ENCODE peak calls at places on chromosomes 6 and 20, in seven cellular contexts. P is HepG2, A is HCT116, B is K562, H is GM12878, F is upper lobe of left lung, U is Panc1. D is an unnamed sample. For H3K9me3, the result is how much of the 10 kb centered on the place peaks cover.

GRCh38 chr20:11861479-11861878 is 56.2 kb upstream of the BTBD3 start:
- ATAC-seq in H (no peak), B (no peak), A (no peak), F (no peak), U (no peak), P (no peak), D (no peak)

GRCh38 chr6:117432273-117432672 is 6.5 kb upstream of the ROS1 start:
- ATAC-seq in U (no peak), F (no peak), A (no peak), H (no peak), P (no peak), B (no peak), D (no peak)

GRCh38 chr20:56522311-56522710 is 2.2 kb upstream of the FAM209A start:
- ATAC-seq in B (peak), H (no peak), A (no peak), U (peak), F (no peak), P (peak), D (no peak)

GRCh38 chr6:56863366-56863765 is 91.5 kb upstream of the BEND6 start:
- ATAC-seq in P (peak), F (no peak), H (peak), B (no peak), U (peak), A (peak), D (no peak)

GRCh38 chr6:50707191-50707590 is 6.1 kb upstream of the TFAP2D start:
- ATAC-seq in F (no peak), P (no peak), A (no peak), U (no peak), B (no peak), H (no peak), D (no peak)

GRCh38 chr6:50361641-50362331 is 312.1 kb upstream of the DEFB112 start:
- ATAC-seq in B (no peak), F (no peak), A (no peak), U (no peak), H (no peak), P (no peak), D (no peak)

GRCh38 chr6:51892750-51893149 is 194.7 kb downstream of the PKHD1 start:
- ATAC-seq in F (no peak), A (no peak), H (peak), B (no peak), U (no peak), P (no peak), D (no peak)

GRCh38 chr20:51412991-51413471 is 129.5 kb downstream of the NFATC2 start:
- ATAC-seq in H (no peak), P (peak), B (no peak), F (no peak), U (peak), A (no peak), D (peak)

GRCh38 chr6:132973556-132973993 is 159.2 kb downstream of the RPS12 start:
- ATAC-seq in H (no peak), U (no peak), P (no peak), B (no peak), F (no peak), A (no peak), D (no peak)

GRCh38 chr20:32062776-32063170 is 10.7 kb downstream of the HCK start:
- ATAC-seq in A (no peak), U (no peak), H (peak), P (no peak), F (peak), B (no peak), D (peak)

GRCh38 chr6:40359808-40360207 is 227.4 kb downstream of the LRFN2 start:
- ATAC-seq in P (no peak), U (no peak), H (no peak), A (no peak), B (no peak), F (peak), D (no peak)

GRCh38 chr6:79466222-79466834 is 70.9 kb downstream of the LCA5 start:
- ATAC-seq in B (no peak), H (peak), F (no peak), A (no peak), P (no peak), U (no peak), D (no peak)

GRCh38 chr6:134249412-134249758 is 68.5 kb downstream of the SGK1 start:
- ATAC-seq in P (peak), F (no peak), H (no peak), A (no peak), U (no peak), B (no peak), D (no peak)

GRCh38 chr20:33784225-33784624 is 26.9 kb upstream of the CHMP4B start:
- ATAC-seq in P (no peak), H (no peak), U (no peak), B (no peak), F (no peak), A (no peak), D (no peak)

GRCh38 chr6:25755496-25755895 is 954 bp downstream of the SLC17A4 start:
- ATAC-seq in U (no peak), P (no peak), B (no peak), F (no peak), A (no peak), H (no peak), D (no peak)

GRCh38 chr20:19544684-19545083 is 213.4 kb upstream of the RIN2 start:
- ATAC-seq in F (no peak), A (no peak), P (no peak), H (no peak), U (no peak), B (no peak), D (no peak)

GRCh38 chr6:169935348-169935718 is 183.9 kb downstream of the ERMARD start:
- ATAC-seq in B (no peak), U (peak), A (peak), P (no peak), F (no peak), H (no peak), D (no peak)

GRCh38 chr6:159837141-159837490 is 37.0 kb downstream of the PNLDC1 start:
- ATAC-seq in B (no peak), H (no peak), P (no peak), A (no peak), U (no peak), F (no peak), D (no peak)

GRCh38 chr20:61964675-61965605 is 100.7 kb downstream of the TAF4 start:
- ATAC-seq in H (no peak), B (peak), U (peak), F (no peak), A (no peak), P (peak), D (no peak)

GRCh38 chr6:84763397-84764331 is 734 bp downstream of the TBX18 start:
- ATAC-seq in F (no peak), U (peak), P (peak), B (peak), H (no peak), A (peak), D (peak)

GRCh38 chr6:29035951-29036350 is 9.0 kb downstream of the OR2W1 start:
- ATAC-seq in B (no peak), A (no peak), U (no peak), H (no peak), P (no peak), F (no peak), D (no peak)

GRCh38 chr6:14897836-14898235 is 348.0 kb upstream of the JARID2 start:
- ATAC-seq in P (no peak), H (no peak), F (no peak), U (no peak), A (no peak), B (no peak), D (no peak)

GRCh38 chr6:43901330-43902230 is 131.6 kb downstream of the VEGFA start:
- ATAC-seq in B (peak), U (no peak), F (no peak), P (peak), A (no peak), H (no peak), D (peak)

GRCh38 chr6:122701666-122702065 is 77.8 kb upstream of the FABP7 start:
- ATAC-seq in P (no peak), B (no peak), A (no peak), F (no peak), H (no peak), U (no peak), D (no peak)

GRCh38 chr6:38987503-38987902 is 61.1 kb upstream of the GLP1R start:
- ATAC-seq in B (no peak), P (no peak), A (no peak), U (no peak), H (no peak), F (no peak), D (no peak)

GRCh38 chr6:139126255-139126654 is 8.6 kb upstream of the HECA start:
- ATAC-seq in U (no peak), F (no peak), B (no peak), P (no peak), H (no peak), A (no peak), D (no peak)

GRCh38 chr6:156779206-156780116 is 2.3 kb downstream of the ARID1B start:
- ATAC-seq in U (peak), F (peak), B (peak), H (peak), A (peak), P (peak), D (peak)

GRCh38 chr20:39390186-39390585 is 428.0 kb downstream of the DHX35 start:
- ATAC-seq in P (no peak), A (no peak), H (no peak), U (no peak), B (no peak), F (no peak), D (no peak)

GRCh38 chr20:760751-761417 is 7.4 kb downstream of the SLC52A3 start:
- ATAC-seq in B (peak), A (peak), P (peak), H (peak), U (peak), F (peak), D (no peak)

GRCh38 chr20:57167971-57168693 is 98.3 kb downstream of the BMP7 start:
- ATAC-seq in F (no peak), B (no peak), H (no peak), P (no peak), A (peak), U (peak), D (no peak)

GRCh38 chr20:31815408-31816188 is 3.6 kb upstream of the MYLK2 start:
- ATAC-seq in H (no peak), B (no peak), A (no peak), P (peak), U (peak), F (peak), D (no peak)

GRCh38 chr20:47205577-47206123 is 150.8 kb downstream of the ZMYND8 start:
- ATAC-seq in A (peak), F (peak), B (peak), H (peak), P (peak), U (peak), D (peak)

GRCh38 chr6:144314562-144314961 is 29.4 kb downstream of the UTRN start:
- ATAC-seq in U (no peak), B (no peak), A (no peak), F (no peak), P (no peak), H (no peak), D (peak)

GRCh38 chr6:35415065-35415880 is 36.9 kb upstream of the FANCE start:
- ATAC-seq in F (peak), A (peak), B (peak), U (peak), P (peak), H (no peak), D (peak)

GRCh38 chr20:59805786-59806577 is 127.5 kb downstream of the SYCP2 start:
- ATAC-seq in F (no peak), A (no peak), P (no peak), B (no peak), U (no peak), H (no peak), D (no peak)
- H3K9me3 ChIP-seq in F (under half), A (under half), P (under half), B (under half), U (under half), H (under half), D (under half)

DNA sequence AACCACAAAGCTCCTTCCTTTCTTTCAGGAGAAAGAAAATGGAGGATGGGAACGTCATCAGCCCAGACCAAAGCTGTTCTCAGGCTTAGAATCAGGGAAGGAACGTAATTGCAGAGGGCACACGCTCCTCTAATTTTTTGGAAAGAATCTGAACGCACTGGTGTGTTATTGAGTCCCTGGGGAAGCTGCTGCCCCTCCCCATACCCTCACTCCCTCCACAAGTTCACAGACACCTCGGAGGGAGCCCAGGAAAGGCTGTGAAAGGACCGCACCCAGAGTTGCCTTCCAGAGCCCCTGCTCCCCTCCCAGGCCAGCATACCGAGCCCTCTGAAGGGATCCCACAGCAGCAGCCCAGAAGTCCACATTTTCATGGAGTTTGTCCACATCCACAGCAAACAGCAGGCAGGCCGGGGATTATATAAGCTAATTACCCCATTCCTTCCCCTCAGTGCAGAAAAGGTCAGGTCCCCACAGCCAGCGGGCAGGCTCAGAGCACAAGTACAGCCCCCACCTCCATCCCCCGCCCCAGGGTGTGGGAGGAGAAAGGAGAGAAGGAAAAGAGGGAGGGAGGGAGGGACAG is 53.7 kb downstream of the ANKRD60 start:
- ATAC-seq in H (no peak), F (no peak), U (no peak), B (no peak), P (no peak), A (no peak), D (peak)
- H3K4me3 ChIP-seq in H (no peak), F (peak), U (no peak), B (no peak), P (no peak), A (no peak), D (peak)

DNA sequence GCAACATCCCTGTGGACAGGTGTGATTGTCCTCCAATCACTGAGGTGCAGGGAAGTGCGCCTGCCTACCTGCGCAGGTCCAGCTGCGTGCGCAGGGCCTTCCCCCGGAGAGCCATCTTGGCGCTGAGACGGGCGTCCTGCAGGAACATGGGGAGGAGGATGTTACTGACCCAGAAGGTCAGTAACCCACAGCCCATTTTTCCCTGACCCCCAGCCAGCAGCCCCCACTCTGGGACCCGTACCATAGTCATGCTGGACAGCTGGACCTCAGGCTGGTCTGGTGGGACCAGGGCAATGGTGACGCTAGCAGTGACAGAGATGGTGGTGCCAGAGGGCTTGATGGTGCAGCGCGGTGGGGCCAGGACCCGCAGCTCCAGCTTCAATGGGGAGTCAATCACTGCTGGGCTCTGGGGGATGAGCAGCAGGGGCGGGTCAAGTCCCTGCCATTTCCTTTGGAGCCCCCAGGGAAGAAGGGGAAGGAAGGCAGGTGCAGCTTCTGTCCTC is 9.7 kb downstream of the PLTP start:
- ATAC-seq in F (no peak), H (no peak), U (no peak), P (no peak), B (no peak), A (no peak), D (peak)
- TF ChIP-seq POLR2AphosphoS5 in F (no peak), H (no peak), U (no peak), P (no peak), B (no peak), A (no peak), D (no peak)

GRCh38 chr6:90271831-90272230 is 24.8 kb downstream of the BACH2 start:
- ATAC-seq in A (no peak), U (no peak), F (no peak), H (no peak), B (no peak), P (no peak), D (no peak)
- H3K9me3 ChIP-seq in A (under half), U (under half), F (under half), H (under half), B (under half), P (under half), D (under half)

D was measured in gastroesophageal sphincter.